ENCODE peak calls at places on chromosomes 13 and 19, in six cellular contexts. L is SK-N-SH, T is hepatocyte, P is fibroblast of lung, C is K562, V is GM23248. N is an unnamed sample. For H3K79me2, the result is how much of the 10 kb centered on the place peaks cover.

GRCh38 chr19:328025-328505 is 16.5 kb downstream of the MIER2 start:
- DNase-seq in L (no peak), T (no peak), P (no peak), C (no peak), V (peak), N (peak)

GRCh38 chr19:58492265-58492664 is 16.1 kb downstream of the ZNF446 start:
- DNase-seq in L (no peak), T (no peak), P (no peak), C (no peak), V (no peak), N (no peak)

GRCh38 chr19:43625918-43626579 is 6.6 kb upstream of the ZNF428 start:
- DNase-seq in L (peak), T (no peak), P (no peak), C (peak), V (peak), N (no peak)

GRCh38 chr19:45852145-45852750 is 10.7 kb downstream of the SYMPK start:
- DNase-seq in L (no peak), T (no peak), P (peak), C (no peak), V (peak), N (no peak)

GRCh38 chr13:30593001-30593400 is 24.7 kb upstream of the USPL1 start:
- DNase-seq in L (no peak), T (no peak), P (no peak), C (no peak), V (no peak), N (no peak)

GRCh38 chr13:42486711-42487198 is 87.2 kb upstream of the TNFSF11 start:
- DNase-seq in L (no peak), T (no peak), P (peak), C (no peak), V (peak), N (no peak)

GRCh38 chr13:47679391-47679790 is 321.7 kb downstream of the SUCLA2 start:
- DNase-seq in L (no peak), T (peak), P (peak), C (no peak), V (peak), N (no peak)

GRCh38 chr13:93413972-93414717 is 187.5 kb downstream of the GPC6 start:
- DNase-seq in L (no peak), T (no peak), P (peak), C (no peak), V (peak), N (no peak)

GRCh38 chr13:33636955-33637670 is 180.8 kb upstream of the RFC3 start:
- DNase-seq in L (no peak), T (no peak), P (peak), C (no peak), V (peak), N (no peak)

GRCh38 chr19:10271543-10272086 is 695 bp downstream of the ICAM1 start:
- DNase-seq in L (peak), T (no peak), P (no peak), C (peak), V (peak), N (no peak)

GRCh38 chr13:41905600-41906254 is 55.2 kb downstream of the VWA8 start:
- DNase-seq in L (peak), T (peak), P (peak), C (no peak), V (peak), N (peak)

GRCh38 chr13:27922974-27923612 is 3.3 kb downstream of the PDX1 start:
- DNase-seq in L (no peak), T (no peak), P (no peak), C (no peak), V (no peak), N (no peak)

GRCh38 chr13:113667771-113668490 is 912 bp downstream of the GRK1 start:
- DNase-seq in L (no peak), T (no peak), P (no peak), C (no peak), V (no peak), N (no peak)

DNA sequence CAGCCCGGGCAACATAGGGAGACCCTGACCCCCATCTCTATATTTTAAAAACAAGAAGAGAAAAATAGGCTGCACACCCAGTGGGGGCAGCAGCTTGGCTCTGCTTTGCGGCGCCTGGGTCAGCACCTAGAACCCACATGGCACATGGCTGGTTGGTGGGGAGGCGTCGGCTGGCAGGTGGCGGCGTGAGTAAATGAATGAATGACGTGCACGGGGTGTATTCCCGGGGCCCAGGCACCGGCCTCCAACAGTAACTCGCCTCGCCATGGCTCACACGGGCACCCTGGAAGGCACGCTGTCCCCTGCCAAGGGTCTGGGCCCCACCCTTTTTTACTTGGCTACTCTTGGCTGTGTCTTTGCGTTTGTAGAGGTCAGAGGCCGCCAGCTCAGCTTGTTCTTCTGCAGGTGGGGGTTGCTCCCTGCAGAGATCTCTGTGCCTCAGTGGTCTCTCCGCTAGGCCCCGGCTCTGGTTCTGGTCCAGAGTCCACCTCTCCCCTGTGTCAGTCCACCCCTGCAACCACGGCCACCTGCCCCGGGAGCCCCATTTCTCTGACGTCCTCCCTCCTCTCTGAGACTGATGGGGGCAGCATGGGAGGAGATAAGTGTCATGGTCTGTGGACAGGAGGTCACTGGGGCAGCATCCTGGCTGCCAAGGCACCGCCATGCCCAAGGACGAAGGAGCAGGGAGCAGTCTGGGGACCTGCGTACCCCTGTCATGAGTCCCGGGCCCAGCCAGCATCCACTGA is 5.6 kb downstream of the FZR1 start:
- DNase-seq in L (no peak), T (no peak), P (no peak), C (no peak), V (no peak), N (no peak)
- H3K79me2 ChIP-seq in L (half or more), T (half or more), P (half or more), C (half or more), V (half or more), N (half or more)

DNA sequence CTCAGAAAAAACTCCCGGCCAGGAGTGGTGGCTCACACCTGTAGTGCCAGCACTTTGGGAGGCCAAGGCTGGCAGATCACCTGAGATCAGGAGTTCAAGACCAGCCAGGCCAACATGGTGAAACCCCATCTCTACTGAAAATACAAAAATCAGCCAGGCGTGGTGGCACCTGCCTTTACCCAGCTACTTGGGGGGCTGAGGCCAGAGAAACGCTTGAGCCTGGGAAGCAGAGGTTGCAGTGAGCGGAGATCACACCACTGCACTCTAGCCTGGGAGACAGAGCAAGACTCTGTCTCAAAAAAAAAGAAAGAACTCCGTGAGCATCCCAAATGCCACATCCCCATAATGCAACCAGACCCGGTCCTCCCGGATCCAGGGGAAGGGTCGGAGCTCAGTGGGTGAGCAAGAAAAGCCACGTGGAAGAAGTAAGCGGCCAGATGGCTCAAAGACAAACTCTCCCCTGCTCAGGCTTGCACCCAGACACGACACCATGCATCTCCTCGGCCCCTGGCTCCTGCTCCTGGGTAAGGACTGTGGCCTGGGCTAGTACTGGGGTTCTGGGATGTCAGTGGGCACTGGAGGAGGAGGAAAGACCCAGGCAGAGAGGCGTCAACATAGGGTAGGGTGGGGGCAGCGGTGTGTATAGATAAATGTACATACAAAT is 2.7 kb downstream of the CD22 start:
- DNase-seq in L (no peak), T (no peak), P (no peak), C (peak), V (no peak), N (no peak)
- H3K79me2 ChIP-seq in L (under half), T (under half), P (under half), C (under half), V (under half), N (under half)

DNA sequence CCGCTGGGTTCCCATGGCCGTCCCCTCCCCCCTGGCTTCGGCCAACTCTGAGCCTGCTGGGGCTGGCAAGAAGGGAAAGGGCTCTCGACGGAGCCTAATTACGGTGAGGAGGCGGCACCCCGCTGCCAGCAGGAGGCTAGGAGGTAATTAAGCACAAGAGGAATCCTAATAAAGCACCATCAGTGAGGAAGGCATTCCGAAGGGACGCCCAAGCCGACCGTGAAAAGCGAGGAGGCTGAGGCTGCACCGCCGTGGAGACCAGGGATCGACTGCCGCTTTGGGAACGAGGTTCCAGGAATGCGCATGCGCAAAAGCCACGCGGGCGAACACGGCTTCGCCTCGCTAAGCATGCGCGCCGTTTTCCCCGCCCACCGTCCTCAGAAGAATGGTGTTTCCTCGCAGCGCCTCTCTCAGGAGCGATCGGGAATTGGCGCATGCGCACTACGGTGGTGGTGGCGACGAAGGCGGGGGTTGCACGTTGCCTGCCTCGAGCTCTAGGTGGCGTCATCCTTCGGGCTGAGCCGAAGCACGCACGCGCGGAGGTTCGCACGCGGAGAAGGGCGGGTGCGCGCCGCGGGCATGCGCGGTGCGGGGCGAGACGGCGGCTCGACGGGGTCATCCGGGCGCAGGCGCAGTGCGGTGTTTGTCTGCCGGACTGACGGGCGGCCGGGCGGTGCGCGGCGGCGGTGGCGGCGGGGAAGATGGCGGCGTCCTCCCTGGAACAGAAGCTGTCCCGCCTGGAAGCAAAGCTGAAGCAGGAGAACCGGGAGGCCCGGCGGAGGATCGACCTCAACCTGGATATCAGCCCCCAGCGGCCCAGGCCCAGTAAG is at the start of gene MAP2K7:
- DNase-seq in L (peak), T (peak), P (peak), C (peak), V (peak), N (peak)
- H3K79me2 ChIP-seq in L (under half), T (under half), P (under half), C (half or more), V (half or more), N (half or more)

GRCh38 chr19:1873524-1874473 is 10.4 kb upstream of the KLF16 start:
- DNase-seq in L (peak), T (no peak), P (no peak), C (peak), V (no peak), N (no peak)

GRCh38 chr19:1871140-1871597 is 7.8 kb upstream of the KLF16 start:
- DNase-seq in L (no peak), T (peak), P (no peak), C (no peak), V (no peak), N (no peak)

GRCh38 chr19:1872807-1873523 is 9.6 kb upstream of the KLF16 start:
- DNase-seq in L (no peak), T (no peak), P (no peak), C (no peak), V (no peak), N (no peak)

GRCh38 chr19:1868971-1869370 is 5.6 kb upstream of the KLF16 start:
- DNase-seq in L (no peak), T (no peak), P (no peak), C (no peak), V (no peak), N (no peak)

DNA sequence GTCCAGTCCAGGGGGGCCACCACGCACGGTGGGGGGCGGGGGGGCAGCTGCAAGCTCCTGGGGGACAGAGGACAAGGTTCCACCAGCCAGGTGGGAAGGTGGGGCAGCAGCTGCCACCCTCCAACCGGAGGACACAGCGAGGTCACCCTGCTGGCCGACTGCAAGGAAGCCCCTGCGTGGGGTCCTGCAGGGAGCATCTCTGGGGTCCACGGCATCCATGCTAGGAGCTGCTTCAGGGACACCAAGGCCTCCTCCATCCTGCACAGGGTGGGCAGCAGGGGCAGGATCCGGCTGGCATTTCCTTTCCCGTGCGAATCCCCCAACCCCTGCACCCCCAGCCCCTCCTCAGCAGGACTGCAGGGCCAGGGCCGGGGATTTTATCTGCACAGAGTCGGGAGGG is 8.3 kb upstream of the KLF16 start:
- DNase-seq in L (no peak), T (no peak), P (no peak), C (no peak), V (no peak), N (no peak)
- H3K79me2 ChIP-seq in L (half or more), T (half or more), P (under half), C (half or more), V (half or more), N (under half)

GRCh38 chr19:1590641-1591397 is 1.8 kb downstream of the MBD3 start:
- DNase-seq in L (peak), T (peak), P (no peak), C (peak), V (peak), N (no peak)
- H3K79me2 ChIP-seq in L (half or more), T (half or more), P (half or more), C (half or more), V (half or more), N (half or more)

GRCh38 chr13:20037908-20038307 is 79.4 kb downstream of the ZMYM2 start:
- DNase-seq in L (no peak), T (no peak), P (no peak), C (no peak), V (no peak), N (no peak)
- H3K79me2 ChIP-seq in L (half or more), T (half or more), P (under half), C (under half), V (half or more), N (under half)

GRCh38 chr13:85469320-85469719 is 329.9 kb downstream of the SLITRK6 start:
- DNase-seq in L (no peak), T (no peak), P (no peak), C (no peak), V (no peak), N (no peak)
- H3K79me2 ChIP-seq in L (under half), T (under half), P (under half), C (under half), V (under half), N (under half)